ENCODE peak calls at places on chromosomes 5 and 9, in five cellular contexts. One of them, this sample, is unnamed.

GRCh38 chr5:148746826-148747535 is 79.4 kb upstream of the ADRB2 start:
- DNase-seq in A549: no peak
- DNase-seq in ovary: no peak
- DNase-seq in transverse colon: no peak
- DNase-seq in esophagus muscularis mucosa: no peak
- DNase-seq in this sample: no peak

GRCh38 chr9:111148994-111149759 is 110.9 kb upstream of the LPAR1 start:
- DNase-seq in A549: no peak
- DNase-seq in ovary: no peak
- DNase-seq in transverse colon: no peak
- DNase-seq in esophagus muscularis mucosa: no peak
- DNase-seq in this sample: no peak

GRCh38 chr5:135398160-135398854 is 724 bp downstream of the MACROH2A1 start:
- DNase-seq in A549: peak; percentile 28
- DNase-seq in ovary: peak; percentile 27
- DNase-seq in transverse colon: peak; percentile 77
- DNase-seq in esophagus muscularis mucosa: peak; percentile 90
- DNase-seq in this sample: peak; percentile 48

GRCh38 chr5:95670568-95670967 is 12.2 kb downstream of the SPATA9 start:
- DNase-seq in A549: no peak
- DNase-seq in ovary: no peak
- DNase-seq in transverse colon: no peak
- DNase-seq in esophagus muscularis mucosa: no peak
- DNase-seq in this sample: no peak

GRCh38 chr5:176542596-176543427 is 5.6 kb upstream of the RNF44 start:
- DNase-seq in A549: no peak
- DNase-seq in ovary: peak; percentile 26
- DNase-seq in transverse colon: no peak
- DNase-seq in esophagus muscularis mucosa: no peak
- DNase-seq in this sample: no peak

GRCh38 chr9:127121628-127122175 is 733 bp downstream of the ANGPTL2 start:
- DNase-seq in A549: no peak
- DNase-seq in ovary: peak; percentile 36
- DNase-seq in transverse colon: no peak
- DNase-seq in esophagus muscularis mucosa: no peak
- DNase-seq in this sample: no peak

GRCh38 chr5:21263361-21263760 is 1275.4 kb upstream of the CDH18 start:
- DNase-seq in A549: no peak
- DNase-seq in ovary: no peak
- DNase-seq in transverse colon: no peak
- DNase-seq in esophagus muscularis mucosa: no peak
- DNase-seq in this sample: no peak

GRCh38 chr5:141872496-141873356 is 5.5 kb downstream of the PCDH1 start:
- DNase-seq in A549: no peak
- DNase-seq in ovary: no peak
- DNase-seq in transverse colon: no peak
- DNase-seq in esophagus muscularis mucosa: no peak
- DNase-seq in this sample: no peak

GRCh38 chr9:19992556-19992955 is 203.7 kb upstream of the SLC24A2 start:
- DNase-seq in A549: no peak
- DNase-seq in ovary: no peak
- DNase-seq in transverse colon: no peak
- DNase-seq in esophagus muscularis mucosa: no peak
- DNase-seq in this sample: no peak

GRCh38 chr5:147346006-147346561 is 111.3 kb downstream of the STK32A start:
- DNase-seq in A549: no peak
- DNase-seq in ovary: no peak
- DNase-seq in transverse colon: no peak
- DNase-seq in esophagus muscularis mucosa: no peak
- DNase-seq in this sample: no peak

GRCh38 chr5:35294976-35295375 is 64.7 kb upstream of the PRLR start:
- DNase-seq in A549: no peak
- DNase-seq in ovary: no peak
- DNase-seq in transverse colon: no peak
- DNase-seq in esophagus muscularis mucosa: no peak
- DNase-seq in this sample: no peak

GRCh38 chr9:86540999-86541398 is 186.8 kb upstream of the TUT7 start:
- DNase-seq in A549: no peak
- DNase-seq in ovary: no peak
- DNase-seq in transverse colon: no peak
- DNase-seq in esophagus muscularis mucosa: no peak
- DNase-seq in this sample: no peak

GRCh38 chr5:93305984-93306383 is 275.0 kb downstream of the NR2F1-AS1 start:
- DNase-seq in A549: no peak
- DNase-seq in ovary: no peak
- DNase-seq in transverse colon: no peak
- DNase-seq in esophagus muscularis mucosa: no peak
- DNase-seq in this sample: no peak

GRCh38 chr9:29830815-29831214 is 2257.5 kb upstream of the C9orf72 start:
- DNase-seq in A549: peak; percentile 0
- DNase-seq in ovary: no peak
- DNase-seq in transverse colon: peak; percentile 37
- DNase-seq in esophagus muscularis mucosa: no peak
- DNase-seq in this sample: no peak

GRCh38 chr5:148290271-148291195 is 21.7 kb upstream of the SPINK7 start:
- DNase-seq in A549: no peak
- DNase-seq in ovary: no peak
- DNase-seq in transverse colon: no peak
- DNase-seq in esophagus muscularis mucosa: no peak
- DNase-seq in this sample: no peak

GRCh38 chr5:164010900-164011299 is 505.5 kb downstream of the MAT2B start:
- DNase-seq in A549: no peak
- DNase-seq in ovary: no peak
- DNase-seq in transverse colon: no peak
- DNase-seq in esophagus muscularis mucosa: no peak
- DNase-seq in this sample: no peak

GRCh38 chr9:114804504-114804903 is 1.3 kb downstream of the TNFSF15 start:
- DNase-seq in A549: no peak
- DNase-seq in ovary: no peak
- DNase-seq in transverse colon: peak; percentile 79
- DNase-seq in esophagus muscularis mucosa: no peak
- DNase-seq in this sample: peak; percentile 48

GRCh38 chr9:4796988-4797956 is 4.5 kb downstream of the RCL1 start:
- DNase-seq in A549: peak; percentile 38
- DNase-seq in ovary: no peak
- DNase-seq in transverse colon: no peak
- DNase-seq in esophagus muscularis mucosa: no peak
- DNase-seq in this sample: no peak

GRCh38 chr5:16937023-16937379 is 913 bp upstream of the MYO10 start:
- DNase-seq in A549: no peak
- DNase-seq in ovary: no peak
- DNase-seq in transverse colon: peak; percentile 75
- DNase-seq in esophagus muscularis mucosa: no peak
- DNase-seq in this sample: peak; percentile 77

GRCh38 chr5:158514353-158514960 is 585.3 kb downstream of the EBF1 start:
- DNase-seq in A549: no peak
- DNase-seq in ovary: no peak
- DNase-seq in transverse colon: no peak
- DNase-seq in esophagus muscularis mucosa: no peak
- DNase-seq in this sample: no peak

GRCh38 chr5:170638454-170639220 is 134.8 kb downstream of the KCNIP1 start:
- DNase-seq in A549: peak; percentile 82
- DNase-seq in ovary: peak; percentile 45
- DNase-seq in transverse colon: peak; percentile 60
- DNase-seq in esophagus muscularis mucosa: no peak
- DNase-seq in this sample: peak; percentile 74

GRCh38 chr9:126852289-126852688 is 8.2 kb upstream of the ZBTB34 start:
- DNase-seq in A549: no peak
- DNase-seq in ovary: no peak
- DNase-seq in transverse colon: no peak
- DNase-seq in esophagus muscularis mucosa: no peak
- DNase-seq in this sample: no peak

GRCh38 chr5:101897914-101898313 is 398.2 kb downstream of the SLCO4C1 start:
- DNase-seq in A549: no peak
- DNase-seq in ovary: no peak
- DNase-seq in transverse colon: no peak
- DNase-seq in esophagus muscularis mucosa: no peak
- DNase-seq in this sample: no peak

GRCh38 chr5:102536323-102536928 is 37.6 kb upstream of the SLCO6A1 start:
- DNase-seq in A549: no peak
- DNase-seq in ovary: no peak
- DNase-seq in transverse colon: no peak
- DNase-seq in esophagus muscularis mucosa: no peak
- DNase-seq in this sample: no peak

GRCh38 chr5:10485142-10485795 is 43.6 kb downstream of the ROPN1L start:
- DNase-seq in A549: peak; percentile 38
- DNase-seq in ovary: no peak
- DNase-seq in transverse colon: no peak
- DNase-seq in esophagus muscularis mucosa: no peak
- DNase-seq in this sample: peak; percentile 57

GRCh38 chr5:166022065-166022464 is 2269.4 kb upstream of the WWC1 start:
- DNase-seq in A549: no peak
- DNase-seq in ovary: no peak
- DNase-seq in transverse colon: no peak
- DNase-seq in esophagus muscularis mucosa: no peak
- DNase-seq in this sample: no peak

GRCh38 chr5:51476456-51476855 is 93.2 kb downstream of the ISL1 start:
- DNase-seq in A549: no peak
- DNase-seq in ovary: no peak
- DNase-seq in transverse colon: no peak
- DNase-seq in esophagus muscularis mucosa: no peak
- DNase-seq in this sample: no peak

GRCh38 chr9:12604154-12604825 is 88.9 kb upstream of the TYRP1 start:
- DNase-seq in A549: no peak
- DNase-seq in ovary: no peak
- DNase-seq in transverse colon: no peak
- DNase-seq in esophagus muscularis mucosa: no peak
- DNase-seq in this sample: no peak

GRCh38 chr9:37678789-37679273 is 28.1 kb downstream of the FRMPD1 start:
- DNase-seq in A549: no peak
- DNase-seq in ovary: no peak
- DNase-seq in transverse colon: no peak
- DNase-seq in esophagus muscularis mucosa: no peak
- DNase-seq in this sample: no peak

GRCh38 chr5:33036128-33036527 is 325.0 kb downstream of the NPR3 start:
- DNase-seq in A549: no peak
- DNase-seq in ovary: no peak
- DNase-seq in transverse colon: peak; percentile 42
- DNase-seq in esophagus muscularis mucosa: no peak
- DNase-seq in this sample: no peak

GRCh38 chr9:87336407-87336806 is 161.3 kb upstream of the DAPK1 start:
- DNase-seq in A549: peak; percentile 13
- DNase-seq in ovary: no peak
- DNase-seq in transverse colon: no peak
- DNase-seq in esophagus muscularis mucosa: peak; percentile 60
- DNase-seq in this sample: no peak

GRCh38 chr5:40277161-40277906 is 402.4 kb upstream of the PTGER4 start:
- DNase-seq in A549: no peak
- DNase-seq in ovary: no peak
- DNase-seq in transverse colon: no peak
- DNase-seq in esophagus muscularis mucosa: no peak
- DNase-seq in this sample: no peak

GRCh38 chr9:109600142-109600541 is 102.0 kb upstream of the PTPN3 start:
- DNase-seq in A549: no peak
- DNase-seq in ovary: no peak
- DNase-seq in transverse colon: no peak
- DNase-seq in esophagus muscularis mucosa: no peak
- DNase-seq in this sample: no peak

GRCh38 chr5:109705596-109705995 is 15.9 kb downstream of the MAN2A1 start:
- DNase-seq in A549: no peak
- DNase-seq in ovary: no peak
- DNase-seq in transverse colon: no peak
- DNase-seq in esophagus muscularis mucosa: no peak
- DNase-seq in this sample: no peak

GRCh38 chr5:37501152-37501551 is 122.0 kb downstream of the WDR70 start:
- DNase-seq in A549: no peak
- DNase-seq in ovary: no peak
- DNase-seq in transverse colon: no peak
- DNase-seq in esophagus muscularis mucosa: no peak
- DNase-seq in this sample: no peak

GRCh38 chr5:14753292-14753691 is 88.8 kb downstream of the OTULIN start:
- DNase-seq in A549: no peak
- DNase-seq in ovary: no peak
- DNase-seq in transverse colon: no peak
- DNase-seq in esophagus muscularis mucosa: no peak
- DNase-seq in this sample: no peak
- TF ChIP-seq EP300 in A549: no peak
- TF ChIP-seq EP300 in ovary: no peak
- TF ChIP-seq EP300 in transverse colon: no peak
- TF ChIP-seq EP300 in esophagus muscularis mucosa: no peak
- TF ChIP-seq EP300 in this sample: no peak

DNA sequence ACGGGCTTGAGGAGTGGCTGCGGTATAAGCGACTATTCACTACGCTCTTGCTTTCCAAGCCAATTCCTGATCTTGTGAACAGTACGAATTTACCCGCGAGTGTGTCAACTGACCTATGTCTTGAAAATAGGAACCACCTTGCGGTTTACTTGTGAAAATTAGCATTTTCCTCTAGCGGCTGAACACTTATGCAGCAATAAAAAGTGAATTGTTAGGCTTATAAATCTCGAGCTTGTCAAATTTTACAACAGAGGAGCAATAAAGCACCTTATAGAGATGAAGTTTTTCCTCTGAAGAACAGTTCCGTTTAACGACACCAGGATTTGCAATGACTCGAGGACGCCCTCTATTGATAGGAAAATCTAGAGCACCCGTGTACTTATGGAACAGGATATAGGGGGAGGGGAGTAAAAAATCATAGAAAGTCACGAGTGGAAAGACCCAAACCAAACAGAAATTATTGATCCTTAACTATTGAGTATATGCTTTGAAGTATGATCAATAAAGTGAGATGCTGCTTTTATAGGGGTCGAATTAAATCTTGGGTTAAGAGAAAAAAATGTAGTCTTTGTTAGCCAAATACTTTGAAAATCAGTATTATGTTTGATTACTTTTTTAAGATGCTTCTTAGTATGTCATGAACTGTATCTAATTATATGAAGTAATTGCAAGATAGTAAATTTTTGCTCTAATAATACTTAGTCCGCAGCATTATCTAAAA is 1.9 kb upstream of the RGMB start:
- DNase-seq in A549: peak; percentile 88
- DNase-seq in ovary: peak; percentile 38
- DNase-seq in transverse colon: peak; percentile 80
- DNase-seq in esophagus muscularis mucosa: no peak
- DNase-seq in this sample: peak; percentile 70
- TF ChIP-seq EP300 in A549: no peak
- TF ChIP-seq EP300 in ovary: no peak
- TF ChIP-seq EP300 in transverse colon: no peak
- TF ChIP-seq EP300 in esophagus muscularis mucosa: no peak
- TF ChIP-seq EP300 in this sample: no peak

DNA sequence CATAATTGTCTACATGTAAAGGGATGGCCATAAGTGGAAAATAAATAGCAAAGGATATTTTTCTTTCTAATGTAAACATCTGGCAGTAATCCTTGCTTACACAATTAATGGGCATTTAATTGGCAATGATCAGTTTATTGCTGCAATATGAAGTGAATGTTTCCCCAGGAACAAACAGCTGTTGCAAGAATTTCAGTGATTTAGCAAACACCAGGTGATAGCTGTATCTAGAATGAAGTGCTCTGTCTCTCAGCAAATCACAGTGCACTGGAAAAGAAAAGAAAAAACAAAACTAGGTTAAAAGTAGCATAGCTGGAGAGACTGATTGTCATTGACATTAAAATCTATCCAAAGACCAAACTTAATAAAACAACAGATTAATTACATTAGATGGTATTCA is 594.5 kb upstream of the ARRDC3 start:
- DNase-seq in A549: no peak
- DNase-seq in ovary: no peak
- DNase-seq in transverse colon: no peak
- DNase-seq in esophagus muscularis mucosa: no peak
- DNase-seq in this sample: no peak
- TF ChIP-seq EP300 in A549: no peak
- TF ChIP-seq EP300 in ovary: no peak
- TF ChIP-seq EP300 in transverse colon: no peak
- TF ChIP-seq EP300 in esophagus muscularis mucosa: no peak
- TF ChIP-seq EP300 in this sample: no peak

GRCh38 chr5:73899055-73899454 is 273.1 kb downstream of the ARHGEF28 start:
- DNase-seq in A549: no peak
- DNase-seq in ovary: no peak
- DNase-seq in transverse colon: no peak
- DNase-seq in esophagus muscularis mucosa: peak; percentile 78
- DNase-seq in this sample: no peak
- TF ChIP-seq EP300 in A549: no peak
- TF ChIP-seq EP300 in ovary: no peak
- TF ChIP-seq EP300 in transverse colon: no peak
- TF ChIP-seq EP300 in esophagus muscularis mucosa: no peak
- TF ChIP-seq EP300 in this sample: no peak